ENCODE peak calls at places on chromosomes 13 and 19, in five cellular contexts. R is brain microvascular endothelial cell, H is T-helper 17 cell, Y is non-pigmented ciliary epithelial cell, M is foreskin keratinocyte. C is an unnamed sample.

GRCh38 chr13:91776650-91777193 is 378.3 kb downstream of the GPC5 start:
- DNase-seq in R (no peak), H (no peak), Y (no peak), M (no peak), C (no peak)

GRCh38 chr13:97905517-97905916 is 48.0 kb upstream of the IPO5 start:
- DNase-seq in R (no peak), H (no peak), Y (no peak), M (no peak), C (no peak)

GRCh38 chr19:15379996-15380647 is 535 bp upstream of the AKAP8 start:
- DNase-seq in R (peak), H (no peak), Y (no peak), M (peak), C (no peak)

GRCh38 chr19:34963531-34964406 is at the start of gene ZNF792:
- DNase-seq in R (peak), H (peak), Y (no peak), M (no peak), C (peak)

GRCh38 chr13:25135896-25136295 is 36.2 kb downstream of the AMER2 start:
- DNase-seq in R (no peak), H (no peak), Y (no peak), M (no peak), C (no peak)

GRCh38 chr19:40608957-40609356 is 7.8 kb downstream of the LTBP4 start:
- DNase-seq in R (no peak), H (no peak), Y (no peak), M (no peak), C (no peak)

GRCh38 chr19:2055871-2056809 is 5.1 kb upstream of the MKNK2 start:
- DNase-seq in R (no peak), H (no peak), Y (no peak), M (no peak), C (peak)

GRCh38 chr19:54473071-54473941 is at the start of gene CDC42EP5:
- DNase-seq in R (peak), H (no peak), Y (no peak), M (no peak), C (peak)

GRCh38 chr13:89310943-89311342 is 1639.8 kb downstream of the SLITRK5 start:
- DNase-seq in R (no peak), H (no peak), Y (no peak), M (no peak), C (no peak)

GRCh38 chr13:77874406-77874805 is 44.2 kb downstream of the EDNRB start:
- DNase-seq in R (peak), H (no peak), Y (no peak), M (no peak), C (no peak)

GRCh38 chr13:106471957-106472543 is 63.4 kb downstream of the EFNB2 start:
- DNase-seq in R (peak), H (no peak), Y (peak), M (peak), C (peak)

GRCh38 chr13:91894311-91894710 is 495.9 kb downstream of the GPC5 start:
- DNase-seq in R (no peak), H (no peak), Y (no peak), M (no peak), C (no peak)

GRCh38 chr19:37926255-37926654 is 19.2 kb downstream of the SIPA1L3 start:
- DNase-seq in R (no peak), H (no peak), Y (no peak), M (no peak), C (no peak)

GRCh38 chr19:5403968-5404640 is 51.1 kb upstream of the ZNRF4 start:
- DNase-seq in R (peak), H (peak), Y (peak), M (peak), C (peak)

GRCh38 chr19:2282062-2282861 is at the start of gene PEAK3:
- DNase-seq in R (no peak), H (no peak), Y (no peak), M (no peak), C (peak)

GRCh38 chr13:33739254-33739653 is 78.7 kb upstream of the RFC3 start:
- DNase-seq in R (no peak), H (no peak), Y (no peak), M (no peak), C (no peak)

GRCh38 chr19:17328517-17329060 is 6.1 kb downstream of the ANO8 start:
- DNase-seq in R (no peak), H (peak), Y (no peak), M (no peak), C (no peak)

GRCh38 chr19:1210227-1210538 is 4.6 kb downstream of the STK11 start:
- DNase-seq in R (no peak), H (no peak), Y (no peak), M (no peak), C (no peak)

GRCh38 chr13:97548138-97548537 is 114.2 kb downstream of the RAP2A start:
- DNase-seq in R (no peak), H (no peak), Y (no peak), M (no peak), C (no peak)

GRCh38 chr13:40571338-40571737 is 95.1 kb downstream of the FOXO1 start:
- DNase-seq in R (no peak), H (no peak), Y (no peak), M (no peak), C (no peak)

GRCh38 chr13:45373116-45373606 is 32.2 kb upstream of the TPT1 start:
- DNase-seq in R (no peak), H (no peak), Y (no peak), M (no peak), C (no peak)

GRCh38 chr13:73174521-73175010 is 115.8 kb downstream of the KLF5 start:
- DNase-seq in R (no peak), H (no peak), Y (no peak), M (no peak), C (no peak)

GRCh38 chr19:19956431-19957075 is 55.8 kb downstream of the ZNF93 start:
- DNase-seq in R (no peak), H (no peak), Y (no peak), M (no peak), C (peak)

GRCh38 chr19:16206637-16207036 is 8.9 kb downstream of the AP1M1 start:
- DNase-seq in R (no peak), H (no peak), Y (no peak), M (no peak), C (no peak)

GRCh38 chr13:109576331-109576813 is 210.0 kb downstream of the IRS2 start:
- DNase-seq in R (peak), H (no peak), Y (no peak), M (no peak), C (no peak)

C was measured in ecto neural progenitor cell.